ENCODE peak calls at places on chromosomes 5 and 9, in six cellular contexts. P is adrenal gland, D is astrocyte of the spinal cord, T is PC-3, W is activated B cell treated with CpG ODN at 0.5 μM for 24 hours, N is Caco-2. R is an unnamed sample.
A peak's percentile ranks its signal among the peaks of the same experiment; 100 is the strongest.

GRCh38 chr9:93505518-93506123 is 52.2 kb upstream of the FAM120AOS start:
- DNase-seq in N (no peak), D (no peak), T (no peak), P (no peak), W (no peak), R (no peak)

GRCh38 chr5:158436271-158437065 is 577.5 kb upstream of the CLINT1 start:
- DNase-seq in P (no peak), W (no peak), N (no peak), D (no peak), T (no peak), R (no peak)

GRCh38 chr5:74035521-74035937 is 409.5 kb downstream of the ARHGEF28 start:
- DNase-seq in T (peak; percentile 64), D (peak; percentile 77), N (peak; percentile 63), W (no peak), P (peak; percentile 25), R (no peak)

GRCh38 chr9:76652894-76653293 is 111.3 kb upstream of the PCA3 start:
- DNase-seq in N (no peak), D (peak; percentile 25), T (no peak), P (no peak), W (no peak), R (no peak)

GRCh38 chr9:128946544-128946943 is 859 bp downstream of the DOLK start:
- DNase-seq in P (no peak), W (no peak), D (no peak), T (no peak), N (no peak), R (no peak)

GRCh38 chr9:128553695-128554094 is 1.3 kb downstream of the SPTAN1 start:
- DNase-seq in T (peak; percentile 25), D (peak; percentile 66), P (no peak), W (no peak), N (no peak), R (no peak)

GRCh38 chr9:4640027-4640426 is 22.1 kb upstream of the PLPP6 start:
- DNase-seq in W (no peak), D (peak; percentile 38), T (peak; percentile 27), N (peak; percentile 28), P (no peak), R (no peak)

GRCh38 chr5:169279125-169279524 is 21.8 kb downstream of the SLIT3 start:
- DNase-seq in T (no peak), D (no peak), W (no peak), N (no peak), P (no peak), R (no peak)

GRCh38 chr5:32504923-32505596 is 60.5 kb upstream of the ZFR start:
- DNase-seq in D (peak; percentile 96), P (peak; percentile 30), W (no peak), T (no peak), N (no peak), R (no peak)

GRCh38 chr9:123784513-123784912 is 145.4 kb downstream of the DENND1A start:
- DNase-seq in D (peak; percentile 59), W (no peak), N (no peak), P (no peak), T (no peak), R (no peak)

GRCh38 chr9:123789893-123790292 is 140.0 kb downstream of the DENND1A start:
- DNase-seq in T (no peak), N (no peak), W (no peak), P (no peak), D (no peak), R (no peak)

GRCh38 chr9:123787411-123787810 is 142.5 kb downstream of the DENND1A start:
- DNase-seq in T (no peak), W (no peak), N (no peak), D (no peak), P (no peak), R (no peak)
- TF ChIP-seq CTCF in T (no peak), W (no peak), N (no peak), D (no peak), P (no peak), R (no peak)

GRCh38 chr9:13744233-13744954 is 464.9 kb upstream of the MPDZ start:
- DNase-seq in D (no peak), N (no peak), T (no peak), W (no peak), P (no peak), R (no peak)
- TF ChIP-seq CTCF in D (no peak), N (no peak), T (no peak), W (no peak), P (no peak), R (no peak)

GRCh38 chr5:172187118-172188032 is 649 bp downstream of the STK10 start:
- DNase-seq in N (peak; percentile 49), T (peak; percentile 91), P (peak; percentile 65), W (peak; percentile 61), D (peak; percentile 73), R (no peak)
- TF ChIP-seq CTCF in N (no peak), T (no peak), P (peak; percentile 3), W (no peak), D (peak; percentile 5), R (no peak)

GRCh38 chr9:133433351-133433843 is 11.2 kb downstream of the ADAMTS13 start:
- DNase-seq in N (no peak), T (no peak), P (no peak), W (no peak), D (no peak), R (no peak)
- TF ChIP-seq CTCF in N (no peak), T (no peak), P (no peak), W (no peak), D (no peak), R (no peak)

GRCh38 chr5:40775846-40776657 is 20.3 kb upstream of the TTC33 start:
- DNase-seq in P (no peak), N (no peak), T (no peak), D (no peak), W (no peak), R (no peak)

GRCh38 chr5:40774626-40775025 is 18.9 kb upstream of the TTC33 start:
- DNase-seq in W (no peak), N (peak; percentile 26), P (no peak), D (no peak), T (no peak), R (no peak)

GRCh38 chr5:40778133-40778532 is 20.0 kb downstream of the PRKAA1 start:
- DNase-seq in D (no peak), P (no peak), N (no peak), T (no peak), W (no peak), R (no peak)

GRCh38 chr5:40776658-40776977 is 20.9 kb upstream of the TTC33 start:
- DNase-seq in D (no peak), P (no peak), W (no peak), N (no peak), T (no peak), R (no peak)

GRCh38 chr5:40775085-40775845 is 19.5 kb upstream of the TTC33 start:
- DNase-seq in N (no peak), D (no peak), P (no peak), W (no peak), T (peak; percentile 52), R (no peak)
- TF ChIP-seq CTCF in N (no peak), D (no peak), P (no peak), W (no peak), T (no peak), R (no peak)

R was measured in progenitor cell of endocrine pancreas.